ENCODE peak calls at places on chromosomes 16 and 17, in five cellular contexts. I is HCT116, Q is endothelial cell of umbilical vein, T is neural progenitor cell, F is PC-3. E is an unnamed sample.
A peak's percentile ranks its signal among the peaks of the same experiment; 100 is the strongest.

GRCh38 chr17:42182927-42183734 is 2.1 kb downstream of the HCRT start:
- DNase-seq in I (no peak), Q (peak; percentile 21), T (no peak), F (no peak), E (no peak)

GRCh38 chr17:39097159-39097519 is 54.3 kb downstream of the PLXDC1 start:
- DNase-seq in I (no peak), Q (no peak), T (no peak), F (no peak), E (no peak)

GRCh38 chr17:75036643-75037268 is 10.0 kb downstream of the ATP5PD start:
- DNase-seq in I (peak; percentile 89), Q (peak; percentile 85), T (no peak), F (peak; percentile 99), E (peak; percentile 92)

GRCh38 chr17:74820037-74820436 is 39.6 kb downstream of the GRIN2C start:
- DNase-seq in I (no peak), Q (no peak), T (no peak), F (no peak), E (no peak)

GRCh38 chr17:63474914-63475460 is 1.9 kb upstream of the ACE start:
- DNase-seq in I (no peak), Q (no peak), T (no peak), F (no peak), E (no peak)

GRCh38 chr17:61981323-61981722 is 53.5 kb upstream of the INTS2 start:
- DNase-seq in I (no peak), Q (no peak), T (no peak), F (peak; percentile 23), E (no peak)

GRCh38 chr16:89268585-89268984 is 51.1 kb downstream of the ZNF778 start:
- DNase-seq in I (no peak), Q (no peak), T (no peak), F (no peak), E (peak; percentile 75)

GRCh38 chr16:50037791-50038190 is 12.8 kb downstream of the CNEP1R1 start:
- DNase-seq in I (no peak), Q (no peak), T (no peak), F (no peak), E (no peak)

GRCh38 chr16:84845496-84846002 is 25.8 kb downstream of the CRISPLD2 start:
- DNase-seq in I (no peak), Q (no peak), T (peak; percentile 61), F (no peak), E (no peak)

GRCh38 chr16:88374736-88375135 is 8.0 kb upstream of the ZNF469 start:
- DNase-seq in I (no peak), Q (no peak), T (no peak), F (no peak), E (peak; percentile 55)

GRCh38 chr16:57781741-57782606 is 20.3 kb downstream of the KIFC3 start:
- DNase-seq in I (no peak), Q (no peak), T (no peak), F (no peak), E (peak; percentile 12)

GRCh38 chr16:66858740-66859396 is 14.7 kb downstream of the CA7 start:
- DNase-seq in I (peak; percentile 63), Q (peak; percentile 72), T (no peak), F (peak; percentile 78), E (peak; percentile 3)

GRCh38 chr17:76000016-76000754 is 470 bp upstream of the CDK3 start:
- DNase-seq in I (peak; percentile 33), Q (peak; percentile 40), T (peak; percentile 75), F (peak; percentile 67), E (peak; percentile 76)

GRCh38 chr17:17088511-17089205 is 46.4 kb downstream of the MPRIP start:
- DNase-seq in I (no peak), Q (no peak), T (no peak), F (no peak), E (no peak)

GRCh38 chr17:13508916-13509315 is 92.8 kb downstream of the HS3ST3A1 start:
- DNase-seq in I (no peak), Q (no peak), T (no peak), F (no peak), E (no peak)

GRCh38 chr17:30969989-30970680 is 704 bp upstream of the RNF135 start:
- DNase-seq in I (no peak), Q (no peak), T (peak; percentile 54), F (peak; percentile 53), E (no peak)

GRCh38 chr17:3030096-3030495 is 33.3 kb downstream of the OR1D5 start:
- DNase-seq in I (no peak), Q (peak; percentile 97), T (no peak), F (peak; percentile 75), E (no peak)

GRCh38 chr16:58020628-58021521 is 4.7 kb upstream of the MMP15 start:
- DNase-seq in I (no peak), Q (peak; percentile 61), T (peak; percentile 69), F (peak; percentile 35), E (peak; percentile 53)

GRCh38 chr17:76132574-76133338 is 8.3 kb downstream of the FOXJ1 start:
- DNase-seq in I (peak; percentile 40), Q (no peak), T (peak; percentile 55), F (peak; percentile 84), E (peak; percentile 92)

GRCh38 chr16:78129349-78129748 is 29.9 kb downstream of the WWOX start:
- DNase-seq in I (no peak), Q (no peak), T (no peak), F (no peak), E (no peak)

GRCh38 chr17:10144456-10144855 is 54.0 kb downstream of the GAS7 start:
- DNase-seq in I (no peak), Q (no peak), T (no peak), F (no peak), E (no peak)

GRCh38 chr17:49459401-49459984 is 35.6 kb upstream of the NGFR start:
- DNase-seq in I (no peak), Q (no peak), T (no peak), F (no peak), E (no peak)

GRCh38 chr16:54050281-54051210 is 236.0 kb downstream of the IRX3 start:
- DNase-seq in I (no peak), Q (no peak), T (peak; percentile 39), F (no peak), E (no peak)
- H3K9ac ChIP-seq in I (no peak overlapping the region), Q (no peak overlapping the region), T (no peak overlapping the region), F (no peak overlapping the region), E (no peak overlapping the region)

GRCh38 chr16:69338557-69339288 is 641 bp downstream of the COG8 start:
- DNase-seq in I (no peak), Q (no peak), T (no peak), F (no peak), E (peak; percentile 18)
- H3K27ac ChIP-seq in I (peak overlapping the region; percentile 90), Q (peak overlapping the region; percentile 86), T (peak overlapping the region; percentile 70), F (peak overlapping the region; percentile 32), E (peak overlapping the region; percentile 82)

GRCh38 chr16:1706386-1707192 is 594 bp downstream of the MAPK8IP3 start:
- DNase-seq in I (no peak), Q (no peak), T (peak; percentile 44), F (no peak), E (no peak)

GRCh38 chr16:1707193-1707790 is 1.3 kb downstream of the MAPK8IP3 start:
- DNase-seq in I (no peak), Q (peak; percentile 43), T (peak; percentile 48), F (peak; percentile 28), E (no peak)

GRCh38 chr16:1708768-1709180 is 2.8 kb downstream of the MAPK8IP3 start:
- DNase-seq in I (no peak), Q (no peak), T (no peak), F (peak; percentile 81), E (no peak)

GRCh38 chr16:1709356-1709755 is 3.4 kb downstream of the MAPK8IP3 start:
- DNase-seq in I (no peak), Q (no peak), T (no peak), F (no peak), E (no peak)

GRCh38 chr16:1708083-1708767 is 2.2 kb downstream of the MAPK8IP3 start:
- DNase-seq in I (no peak), Q (no peak), T (no peak), F (no peak), E (no peak)
- H3K4me1 ChIP-seq in I (peaks cover 11% of the 10 kb centered on the region), Q (peaks cover 12% of the 10 kb centered on the region), T (peaks cover 10% of the 10 kb centered on the region), F (peaks cover 27% of the 10 kb centered on the region), E (peaks cover 10% of the 10 kb centered on the region)

GRCh38 chr17:77436058-77436442 is 295.3 kb downstream of the SEC14L1 start:
- DNase-seq in I (no peak), Q (peak; percentile 57), T (peak; percentile 77), F (no peak), E (no peak)
- H3K9ac ChIP-seq in I (no peak overlapping the region), Q (no peak overlapping the region), T (no peak overlapping the region), F (no peak overlapping the region), E (no peak overlapping the region)

GRCh38 chr17:21301593-21302550 is 17.4 kb downstream of the MAP2K3 start:
- DNase-seq in I (no peak), Q (no peak), T (no peak), F (no peak), E (peak; percentile 73)

GRCh38 chr17:21298983-21299519 is 14.5 kb downstream of the MAP2K3 start:
- DNase-seq in I (no peak), Q (no peak), T (no peak), F (no peak), E (peak; percentile 66)

GRCh38 chr17:21298056-21298982 is 13.8 kb downstream of the MAP2K3 start:
- DNase-seq in I (no peak), Q (no peak), T (no peak), F (no peak), E (peak; percentile 74)

GRCh38 chr17:21300601-21301571 is 16.4 kb downstream of the MAP2K3 start:
- DNase-seq in I (no peak), Q (no peak), T (no peak), F (no peak), E (peak; percentile 70)

GRCh38 chr17:21299981-21300600 is 15.6 kb downstream of the MAP2K3 start:
- DNase-seq in I (no peak), Q (no peak), T (no peak), F (no peak), E (no peak)
- H3K27ac ChIP-seq in I (no peak overlapping the region), Q (no peak overlapping the region), T (no peak overlapping the region), F (no peak overlapping the region), E (no peak overlapping the region)

E was measured in kidney.